ENCODE peak calls at places on chromosome 17, in four cellular contexts. P is NCI-H510A treated with DMSO at 0.1 percent for 48 hours, O is aorta, T is iris pigment epithelial cell. B is an unnamed sample.

GRCh38 chr17:46154151-46154816 is 38.9 kb downstream of the KANSL1 start:
- DNase-seq in P (no peak), O (no peak), T (peak), B (peak)

GRCh38 chr17:79024901-79025737 is 1.1 kb downstream of the C1QTNF1 start:
- DNase-seq in P (no peak), O (peak), T (no peak), B (no peak)

GRCh38 chr17:82025401-82026107 is 2.4 kb downstream of the LRRC45 start:
- DNase-seq in P (no peak), O (no peak), T (no peak), B (no peak)

GRCh38 chr17:45077643-45078042 is 16.5 kb downstream of the NMT1 start:
- DNase-seq in P (no peak), O (peak), T (no peak), B (no peak)

GRCh38 chr17:1122681-1123396 is 56.9 kb downstream of the ABR start:
- DNase-seq in P (peak), O (peak), T (peak), B (peak)

GRCh38 chr17:63910096-63910495 is 962 bp downstream of the CSHL1 start:
- DNase-seq in P (no peak), O (no peak), T (no peak), B (no peak)

GRCh38 chr17:8896641-8897635 is 29.5 kb upstream of the PIK3R6 start:
- DNase-seq in P (no peak), O (peak), T (no peak), B (no peak)

GRCh38 chr17:34252138-34252889 is 2.8 kb upstream of the CCL2 start:
- DNase-seq in P (no peak), O (peak), T (peak), B (peak)

GRCh38 chr17:73883175-73883574 is 238.9 kb upstream of the SDK2 start:
- DNase-seq in P (no peak), O (no peak), T (no peak), B (no peak)

GRCh38 chr17:47279062-47279801 is 25.6 kb downstream of the ITGB3 start:
- DNase-seq in P (no peak), O (peak), T (peak), B (peak)

GRCh38 chr17:27413792-27414191 is 42.5 kb upstream of the KSR1 start:
- DNase-seq in P (no peak), O (no peak), T (no peak), B (no peak)

GRCh38 chr17:4597975-4598374 is 13.6 kb downstream of the SMTNL2 start:
- DNase-seq in P (no peak), O (peak), T (no peak), B (no peak)

GRCh38 chr17:55295411-55296170 is 30.8 kb downstream of the HLF start:
- DNase-seq in P (peak), O (no peak), T (peak), B (peak)

GRCh38 chr17:77366558-77367245 is 225.9 kb downstream of the SEC14L1 start:
- DNase-seq in P (no peak), O (peak), T (peak), B (no peak)

GRCh38 chr17:6374761-6375312 is 60.1 kb downstream of the AIPL1 start:
- DNase-seq in P (no peak), O (no peak), T (peak), B (peak)

GRCh38 chr17:82614095-82614631 is 34.1 kb downstream of the WDR45B start:
- DNase-seq in P (no peak), O (no peak), T (no peak), B (no peak)

GRCh38 chr17:77644981-77645380 is 313.5 kb upstream of the TNRC6C start:
- DNase-seq in P (no peak), O (peak), T (no peak), B (no peak)

GRCh38 chr17:81200695-81201580 is 21.8 kb downstream of the CEP131 start:
- DNase-seq in P (peak), O (no peak), T (peak), B (peak)

GRCh38 chr17:28481081-28481571 is 7.7 kb downstream of the SLC13A2 start:
- DNase-seq in P (peak), O (no peak), T (no peak), B (no peak)

GRCh38 chr17:41629826-41630670 is 5.7 kb upstream of the KRT17 start:
- DNase-seq in P (no peak), O (no peak), T (no peak), B (no peak)

GRCh38 chr17:80526116-80526910 is 18.3 kb upstream of the RPTOR start:
- DNase-seq in P (peak), O (no peak), T (no peak), B (no peak)

GRCh38 chr17:74981979-74982662 is 5.3 kb upstream of the CDR2L start:
- DNase-seq in P (peak), O (peak), T (peak), B (peak)

GRCh38 chr17:30095507-30096244 is 20.9 kb upstream of the NSRP1 start:
- DNase-seq in P (peak), O (no peak), T (peak), B (peak)

GRCh38 chr17:63824362-63824761 is 2.9 kb upstream of the PSMC5 start:
- DNase-seq in P (no peak), O (peak), T (no peak), B (no peak)

GRCh38 chr17:48392836-48393235 is 37.2 kb downstream of the SKAP1 start:
- DNase-seq in P (no peak), O (no peak), T (no peak), B (no peak)

GRCh38 chr17:66348605-66349165 is 46.3 kb downstream of the PRKCA start:
- DNase-seq in P (peak), O (no peak), T (peak), B (peak)

GRCh38 chr17:81309140-81309858 is 14.2 kb upstream of the SLC38A10 start:
- DNase-seq in P (peak), O (peak), T (peak), B (peak)

GRCh38 chr17:22515599-22515998 is 823.3 kb downstream of the KCNJ18 start:
- DNase-seq in P (no peak), O (no peak), T (no peak), B (no peak)

GRCh38 chr17:58560511-58560910 is 46.1 kb upstream of the MTMR4 start:
- DNase-seq in P (no peak), O (no peak), T (no peak), B (peak)

GRCh38 chr17:77712578-77712977 is 245.9 kb upstream of the TNRC6C start:
- DNase-seq in P (no peak), O (no peak), T (no peak), B (no peak)

GRCh38 chr17:4066210-4066609 is 76.6 kb downstream of the ZZEF1 start:
- DNase-seq in P (no peak), O (no peak), T (no peak), B (no peak)

GRCh38 chr17:42814633-42815399 is 9.3 kb downstream of the BECN1 start:
- DNase-seq in P (no peak), O (no peak), T (peak), B (no peak)

GRCh38 chr17:39928868-39929651 is 1.5 kb downstream of the LRRC3C start:
- DNase-seq in P (no peak), O (no peak), T (peak), B (peak)

GRCh38 chr17:58307468-58308172 is 21.0 kb downstream of the TSPOAP1 start:
- DNase-seq in P (no peak), O (no peak), T (no peak), B (no peak)

B was measured in adipocyte.